ENCODE peak calls at places on chromosomes 13 and 19, in nine cellular contexts. N is activated CD4-positive, alpha-beta T cell treated with anti-CD3 and anti-CD28 coated beads for 36 hours; M is DMS153; E is HTR-8/SVneo; R is T-helper 22 cell; Y is left colon; W is stimulated activated CD4-positive, alpha-beta T cell treated with anti-CD3 and anti-CD28 coated beads, Interleukin-15, amount 100 ng/mL, for 1 hour; Z is astrocyte; Q is SHP77. V is an unnamed sample.

GRCh38 chr19:38877781-38878574 is at the start of gene RINL:
- DNase-seq in N (peak; percentile 84), M (peak; percentile 99), E (no peak), R (peak; percentile 49), Y (peak; percentile 70), W (peak; percentile 50), Z (no peak), Q (peak; percentile 99), V (peak; percentile 95)

GRCh38 chr13:114096031-114096485 is 36.4 kb downstream of the RASA3 start:
- DNase-seq in N (peak; percentile 3), M (no peak), E (no peak), R (no peak), Y (no peak), W (no peak), Z (no peak), Q (no peak), V (no peak)

GRCh38 chr19:4077800-4078683 is 11.3 kb upstream of the ZBTB7A start:
- DNase-seq in N (peak; percentile 80), M (no peak), E (no peak), R (no peak), Y (peak; percentile 89), W (no peak), Z (no peak), Q (no peak), V (no peak)

GRCh38 chr13:94455414-94455813 is 24.1 kb downstream of the DCT start:
- DNase-seq in N (no peak), M (no peak), E (no peak), R (no peak), Y (no peak), W (no peak), Z (no peak), Q (no peak), V (no peak)

GRCh38 chr19:34596115-34596514 is 80.8 kb downstream of the SCGB2B2 start:
- DNase-seq in N (no peak), M (no peak), E (no peak), R (no peak), Y (no peak), W (no peak), Z (no peak), Q (no peak), V (no peak)

GRCh38 chr19:18021121-18021755 is 13.3 kb downstream of the ARRDC2 start:
- DNase-seq in N (peak; percentile 80), M (no peak), E (peak; percentile 79), R (peak; percentile 75), Y (peak; percentile 81), W (peak; percentile 61), Z (peak; percentile 69), Q (no peak), V (no peak)

GRCh38 chr13:105276571-105276970 is 1258.9 kb downstream of the EFNB2 start:
- DNase-seq in N (no peak), M (no peak), E (no peak), R (no peak), Y (no peak), W (no peak), Z (no peak), Q (no peak), V (peak; percentile 33)

GRCh38 chr13:95800455-95800854 is 123.5 kb downstream of the DNAJC3 start:
- DNase-seq in N (no peak), M (no peak), E (no peak), R (no peak), Y (no peak), W (no peak), Z (no peak), Q (no peak), V (no peak)

GRCh38 chr13:29993196-29993595 is 142.8 kb upstream of the UBL3 start:
- DNase-seq in N (no peak), M (no peak), E (no peak), R (no peak), Y (no peak), W (no peak), Z (no peak), Q (no peak), V (no peak)

GRCh38 chr19:30117636-30118145 is 175.7 kb downstream of the URI1 start:
- DNase-seq in N (no peak), M (no peak), E (no peak), R (no peak), Y (no peak), W (no peak), Z (no peak), Q (no peak), V (no peak)

GRCh38 chr13:35266412-35266811 is 210.1 kb downstream of the MAB21L1 start:
- DNase-seq in N (no peak), M (no peak), E (no peak), R (no peak), Y (no peak), W (no peak), Z (no peak), Q (no peak), V (no peak)

GRCh38 chr13:110227864-110228643 is 78.9 kb downstream of the COL4A1 start:
- DNase-seq in N (no peak), M (no peak), E (no peak), R (no peak), Y (no peak), W (no peak), Z (no peak), Q (no peak), V (no peak)

GRCh38 chr19:40512473-40513344 is 45.9 kb downstream of the SPTBN4 start:
- DNase-seq in N (peak; percentile 32), M (no peak), E (no peak), R (no peak), Y (no peak), W (no peak), Z (no peak), Q (no peak), V (no peak)

GRCh38 chr13:99013951-99014350 is 36.1 kb upstream of the DOCK9 start:
- DNase-seq in N (no peak), M (no peak), E (no peak), R (no peak), Y (no peak), W (no peak), Z (no peak), Q (no peak), V (no peak)

GRCh38 chr19:1566392-1567115 is 1.6 kb downstream of the MEX3D start:
- DNase-seq in N (no peak), M (no peak), E (peak; percentile 82), R (no peak), Y (peak; percentile 65), W (no peak), Z (peak; percentile 75), Q (no peak), V (no peak)

GRCh38 chr19:16148443-16149045 is 5.1 kb downstream of the HSH2D start:
- DNase-seq in N (no peak), M (no peak), E (no peak), R (no peak), Y (no peak), W (no peak), Z (no peak), Q (no peak), V (no peak)

GRCh38 chr19:16516923-16517610 is 20.9 kb downstream of the C19orf44 start:
- DNase-seq in N (no peak), M (no peak), E (no peak), R (no peak), Y (no peak), W (no peak), Z (no peak), Q (no peak), V (no peak)

GRCh38 chr19:40110570-40110969 is 19.8 kb upstream of the ZNF780A start:
- DNase-seq in N (no peak), M (no peak), E (no peak), R (no peak), Y (no peak), W (no peak), Z (no peak), Q (no peak), V (no peak)

GRCh38 chr13:75402787-75403186 is 79.2 kb downstream of the TBC1D4 start:
- DNase-seq in N (no peak), M (no peak), E (no peak), R (no peak), Y (no peak), W (no peak), Z (no peak), Q (no peak), V (no peak)

GRCh38 chr19:50492303-50493052 is 15.8 kb upstream of the GARIN5A start:
- DNase-seq in N (peak; percentile 64), M (no peak), E (no peak), R (no peak), Y (no peak), W (no peak), Z (no peak), Q (no peak), V (no peak)

GRCh38 chr19:17555929-17556813 is 722 bp downstream of the COLGALT1 start:
- DNase-seq in N (peak; percentile 45), M (no peak), E (peak; percentile 44), R (no peak), Y (peak; percentile 80), W (no peak), Z (peak; percentile 24), Q (peak; percentile 26), V (peak; percentile 37)

GRCh38 chr19:40592170-40592569 is 9.0 kb upstream of the LTBP4 start:
- DNase-seq in N (no peak), M (peak; percentile 44), E (no peak), R (no peak), Y (no peak), W (no peak), Z (peak; percentile 69), Q (peak; percentile 74), V (peak; percentile 62)

GRCh38 chr13:63110431-63110830 is 1694.8 kb upstream of the PCDH20 start:
- DNase-seq in N (no peak), M (no peak), E (no peak), R (no peak), Y (no peak), W (no peak), Z (peak; percentile 56), Q (no peak), V (no peak)

GRCh38 chr19:1234041-1234669 is 3.6 kb downstream of the CBARP start:
- DNase-seq in N (no peak), M (no peak), E (no peak), R (no peak), Y (no peak), W (no peak), Z (no peak), Q (no peak), V (no peak)

GRCh38 chr13:94617389-94618000 is 15.8 kb downstream of the GPR180 start:
- DNase-seq in N (peak; percentile 35), M (no peak), E (no peak), R (no peak), Y (no peak), W (no peak), Z (no peak), Q (peak; percentile 26), V (peak; percentile 61)

GRCh38 chr13:31046711-31047279 is 114.3 kb downstream of the TEX26 start:
- DNase-seq in N (no peak), M (peak; percentile 91), E (no peak), R (no peak), Y (peak; percentile 70), W (no peak), Z (peak; percentile 43), Q (peak; percentile 79), V (peak; percentile 85)

GRCh38 chr19:2981898-2982297 is 4.5 kb downstream of the TLE6 start:
- DNase-seq in N (no peak), M (no peak), E (no peak), R (no peak), Y (no peak), W (no peak), Z (no peak), Q (no peak), V (no peak)

GRCh38 chr19:56076413-56076998 is 44.6 kb downstream of the ZNF787 start:
- DNase-seq in N (peak; percentile 62), M (peak; percentile 6), E (peak; percentile 50), R (no peak), Y (peak; percentile 64), W (no peak), Z (no peak), Q (peak; percentile 24), V (peak; percentile 43)

GRCh38 chr19:2309734-2310362 is 1.9 kb upstream of the LINGO3 start:
- DNase-seq in N (no peak), M (no peak), E (no peak), R (no peak), Y (no peak), W (no peak), Z (peak; percentile 23), Q (peak; percentile 66), V (no peak)

GRCh38 chr19:46611791-46612190 is 10.7 kb downstream of the CALM3 start:
- DNase-seq in N (no peak), M (no peak), E (no peak), R (no peak), Y (no peak), W (no peak), Z (no peak), Q (no peak), V (no peak)

GRCh38 chr13:23918208-23918607 is 20.9 kb upstream of the C1QTNF9B start:
- DNase-seq in N (no peak), M (no peak), E (no peak), R (no peak), Y (no peak), W (no peak), Z (peak; percentile 44), Q (no peak), V (no peak)